ENCODE peak calls at places on chromosomes 3 and 15, in eight cellular contexts. N, A, W, Z, Q, J, F and D are unnamed samples.

GRCh38 chr3:172029425-172030128 is 9.8 kb upstream of the FNDC3B start:
- DNase-seq in N (no peak), A (no peak), W (no peak), Z (no peak), Q (no peak), J (no peak), F (no peak), D (no peak)

GRCh38 chr3:23968467-23969184 is 23.5 kb downstream of the NR1D2 start:
- DNase-seq in N (no peak), A (no peak), W (peak), Z (no peak), Q (peak), J (no peak), F (no peak), D (no peak)

GRCh38 chr15:67164401-67164791 is 90.1 kb downstream of the AAGAB start:
- DNase-seq in N (no peak), A (no peak), W (no peak), Z (no peak), Q (no peak), J (no peak), F (no peak), D (peak)

GRCh38 chr3:40162616-40163015 is 146.9 kb upstream of the EIF1B start:
- DNase-seq in N (no peak), A (no peak), W (no peak), Z (no peak), Q (no peak), J (no peak), F (no peak), D (no peak)

GRCh38 chr3:117928836-117929235 is 1105.8 kb downstream of the IGSF11 start:
- DNase-seq in N (no peak), A (no peak), W (no peak), Z (no peak), Q (no peak), J (no peak), F (no peak), D (no peak)

GRCh38 chr15:48897144-48897814 is 19.3 kb downstream of the EID1 start:
- DNase-seq in N (peak), A (peak), W (peak), Z (no peak), Q (no peak), J (peak), F (no peak), D (no peak)

GRCh38 chr15:36844453-36845094 is 255.8 kb downstream of the MEIS2 start:
- DNase-seq in N (no peak), A (no peak), W (peak), Z (no peak), Q (peak), J (no peak), F (peak), D (peak)

GRCh38 chr3:186614597-186615483 is 2.0 kb downstream of the AHSG start:
- DNase-seq in N (peak), A (peak), W (peak), Z (peak), Q (peak), J (peak), F (peak), D (peak)

GRCh38 chr15:73485372-73485771 is 42.4 kb downstream of the REC114 start:
- DNase-seq in N (no peak), A (no peak), W (no peak), Z (no peak), Q (no peak), J (no peak), F (no peak), D (no peak)

GRCh38 chr15:85330941-85331588 is 49.3 kb upstream of the AKAP13 start:
- DNase-seq in N (peak), A (peak), W (peak), Z (peak), Q (peak), J (peak), F (peak), D (peak)

GRCh38 chr3:155335955-155336354 is 42.5 kb upstream of the STRIT1 start:
- DNase-seq in N (no peak), A (no peak), W (no peak), Z (no peak), Q (no peak), J (no peak), F (no peak), D (no peak)

GRCh38 chr3:115788921-115789470 is 165.7 kb downstream of the GAP43 start:
- DNase-seq in N (no peak), A (no peak), W (peak), Z (no peak), Q (no peak), J (no peak), F (no peak), D (no peak)

GRCh38 chr15:33910741-33911140 is 57.6 kb upstream of the CHRM5 start:
- DNase-seq in N (no peak), A (no peak), W (peak), Z (no peak), Q (no peak), J (no peak), F (no peak), D (no peak)

GRCh38 chr15:39084683-39085530 is 496.0 kb upstream of the THBS1 start:
- DNase-seq in N (no peak), A (peak), W (peak), Z (no peak), Q (no peak), J (no peak), F (no peak), D (no peak)

GRCh38 chr15:39153718-39154117 is 427.2 kb upstream of the THBS1 start:
- DNase-seq in N (no peak), A (no peak), W (peak), Z (no peak), Q (no peak), J (no peak), F (no peak), D (no peak)

GRCh38 chr3:60294181-60294580 is 957.1 kb downstream of the FHIT start:
- DNase-seq in N (no peak), A (no peak), W (peak), Z (no peak), Q (no peak), J (no peak), F (no peak), D (peak)

GRCh38 chr15:73922186-73923151 is 3.8 kb upstream of the LOXL1 start:
- DNase-seq in N (no peak), A (peak), W (peak), Z (no peak), Q (peak), J (no peak), F (peak), D (no peak)

GRCh38 chr3:51869304-51869703 is 6.1 kb downstream of the IQCF5 start:
- DNase-seq in N (no peak), A (no peak), W (no peak), Z (no peak), Q (no peak), J (no peak), F (no peak), D (no peak)

GRCh38 chr3:180802837-180803236 is 109.6 kb upstream of the FXR1 start:
- DNase-seq in N (no peak), A (no peak), W (peak), Z (no peak), Q (peak), J (no peak), F (peak), D (peak)

GRCh38 chr15:75532413-75533250 is 46.5 kb downstream of the PTPN9 start:
- DNase-seq in N (no peak), A (no peak), W (peak), Z (no peak), Q (no peak), J (peak), F (no peak), D (no peak)

GRCh38 chr15:67501177-67501835 is 19.6 kb upstream of the C15orf61 start:
- DNase-seq in N (no peak), A (no peak), W (peak), Z (no peak), Q (no peak), J (no peak), F (no peak), D (no peak)

GRCh38 chr15:72242775-72243370 is 11.9 kb upstream of the PKM start:
- DNase-seq in N (no peak), A (no peak), W (no peak), Z (no peak), Q (no peak), J (no peak), F (no peak), D (no peak)

GRCh38 chr15:81221449-81221848 is 24.8 kb downstream of the IL16 start:
- DNase-seq in N (no peak), A (no peak), W (peak), Z (no peak), Q (no peak), J (no peak), F (no peak), D (no peak)

GRCh38 chr3:185823280-185824044 is 1.4 kb downstream of the IGF2BP2 start:
- DNase-seq in N (no peak), A (peak), W (peak), Z (no peak), Q (peak), J (peak), F (no peak), D (peak)

GRCh38 chr3:127805026-127805753 is 17.1 kb downstream of the MGLL start:
- DNase-seq in N (no peak), A (no peak), W (no peak), Z (no peak), Q (no peak), J (no peak), F (no peak), D (no peak)

GRCh38 chr15:31360843-31361763 is 34.5 kb downstream of the KLF13 start:
- DNase-seq in N (no peak), A (no peak), W (no peak), Z (peak), Q (peak), J (no peak), F (peak), D (peak)

GRCh38 chr15:68820205-68820588 is 498 bp downstream of the ANP32A start:
- DNase-seq in N (no peak), A (no peak), W (peak), Z (peak), Q (peak), J (peak), F (peak), D (peak)

GRCh38 chr3:193593666-193594025 is 638 bp downstream of the OPA1 start:
- DNase-seq in N (no peak), A (no peak), W (peak), Z (no peak), Q (peak), J (no peak), F (peak), D (peak)

GRCh38 chr15:70265466-70265978 is 167.8 kb upstream of the TLE3 start:
- DNase-seq in N (no peak), A (no peak), W (no peak), Z (no peak), Q (no peak), J (no peak), F (no peak), D (no peak)

GRCh38 chr3:32283304-32283703 is 44.8 kb downstream of the CMTM8 start:
- DNase-seq in N (no peak), A (peak), W (no peak), Z (no peak), Q (no peak), J (no peak), F (peak), D (no peak)

GRCh38 chr3:127760361-127760760 is 62.0 kb downstream of the MGLL start:
- DNase-seq in N (no peak), A (no peak), W (no peak), Z (no peak), Q (no peak), J (no peak), F (no peak), D (no peak)

GRCh38 chr3:150372320-150373118 is 35.6 kb upstream of the TSC22D2 start:
- DNase-seq in N (no peak), A (no peak), W (peak), Z (no peak), Q (no peak), J (no peak), F (no peak), D (no peak)

GRCh38 chr3:27721717-27722564 is at the start of gene EOMES:
- DNase-seq in N (no peak), A (peak), W (peak), Z (peak), Q (peak), J (no peak), F (peak), D (no peak)

GRCh38 chr15:84834227-84834955 is 17.2 kb downstream of the ALPK3 start:
- DNase-seq in N (no peak), A (no peak), W (no peak), Z (no peak), Q (no peak), J (no peak), F (no peak), D (no peak)